ENCODE peak calls at places on chromosomes 4 and X, in four cellular contexts. One of them, this sample, is unnamed.

GRCh38 chr4:142475663-142476062 is 370.4 kb downstream of the INPP4B start:
- DNase-seq in GM13977: no peak
- DNase-seq in ovary: no peak
- DNase-seq in right lobe of liver: no peak
- DNase-seq in this sample: no peak

GRCh38 chr4:123930971-123931370 is 534.4 kb downstream of the SPRY1 start:
- DNase-seq in GM13977: no peak
- DNase-seq in ovary: no peak
- DNase-seq in right lobe of liver: no peak
- DNase-seq in this sample: no peak

GRCh38 chr4:158450741-158451140 is 70.9 kb upstream of the RXFP1 start:
- DNase-seq in GM13977: no peak
- DNase-seq in ovary: no peak
- DNase-seq in right lobe of liver: no peak
- DNase-seq in this sample: no peak

GRCh38 chr4:169136796-169137554 is 126.9 kb upstream of the CBR4 start:
- DNase-seq in GM13977: no peak
- DNase-seq in ovary: no peak
- DNase-seq in right lobe of liver: no peak
- DNase-seq in this sample: no peak

GRCh38 chrX:50838820-50839600 is 25.0 kb upstream of the SHROOM4 start:
- DNase-seq in GM13977: no peak
- DNase-seq in ovary: no peak
- DNase-seq in right lobe of liver: no peak
- DNase-seq in this sample: no peak

GRCh38 chr4:114727426-114727825 is 128.8 kb downstream of the UGT8 start:
- DNase-seq in GM13977: no peak
- DNase-seq in ovary: no peak
- DNase-seq in right lobe of liver: no peak
- DNase-seq in this sample: no peak

GRCh38 chr4:78644744-78645330 is 93.3 kb downstream of the ANXA3 start:
- DNase-seq in GM13977: peak; percentile 61
- DNase-seq in ovary: peak; percentile 35
- DNase-seq in right lobe of liver: no peak
- DNase-seq in this sample: peak; percentile 20

GRCh38 chr4:94406668-94407437 is 44.9 kb upstream of the PDLIM5 start:
- DNase-seq in GM13977: peak; percentile 28
- DNase-seq in ovary: peak; percentile 75
- DNase-seq in right lobe of liver: peak; percentile 64
- DNase-seq in this sample: peak; percentile 65

GRCh38 chr4:54093609-54094240 is 6.2 kb upstream of the GSX2 start:
- DNase-seq in GM13977: peak; percentile 23
- DNase-seq in ovary: no peak
- DNase-seq in right lobe of liver: no peak
- DNase-seq in this sample: no peak

GRCh38 chr4:1839306-1839705 is 16.6 kb downstream of the LETM1 start:
- DNase-seq in GM13977: no peak
- DNase-seq in ovary: no peak
- DNase-seq in right lobe of liver: no peak
- DNase-seq in this sample: no peak

GRCh38 chrX:23385242-23385641 is 50.6 kb downstream of the PTCHD1 start:
- DNase-seq in GM13977: no peak
- DNase-seq in ovary: no peak
- DNase-seq in right lobe of liver: no peak
- DNase-seq in this sample: no peak

GRCh38 chr4:31169851-31170250 is 449.7 kb downstream of the PCDH7 start:
- DNase-seq in GM13977: no peak
- DNase-seq in ovary: no peak
- DNase-seq in right lobe of liver: no peak
- DNase-seq in this sample: no peak

GRCh38 chr4:176844448-176844847 is 51.7 kb upstream of the VEGFC start:
- DNase-seq in GM13977: no peak
- DNase-seq in ovary: no peak
- DNase-seq in right lobe of liver: no peak
- DNase-seq in this sample: no peak

GRCh38 chr4:15706646-15707362 is 3.9 kb downstream of the BST1 start:
- DNase-seq in GM13977: no peak
- DNase-seq in ovary: no peak
- DNase-seq in right lobe of liver: no peak
- DNase-seq in this sample: no peak

GRCh38 chr4:153788064-153788418 is 842 bp downstream of the SFRP2 start:
- DNase-seq in GM13977: no peak
- DNase-seq in ovary: no peak
- DNase-seq in right lobe of liver: no peak
- DNase-seq in this sample: no peak

GRCh38 chr4:122758033-122758432 is 25.5 kb downstream of the BBS12 start:
- DNase-seq in GM13977: peak; percentile 22
- DNase-seq in ovary: no peak
- DNase-seq in right lobe of liver: no peak
- DNase-seq in this sample: no peak

GRCh38 chrX:78327370-78328048 is at the start of gene CYSLTR1:
- DNase-seq in GM13977: no peak
- DNase-seq in ovary: no peak
- DNase-seq in right lobe of liver: no peak
- DNase-seq in this sample: no peak

GRCh38 chr4:8218371-8219050 is 19.4 kb downstream of the SH3TC1 start:
- DNase-seq in GM13977: no peak
- DNase-seq in ovary: no peak
- DNase-seq in right lobe of liver: no peak
- DNase-seq in this sample: no peak

GRCh38 chrX:46125139-46125538 is 420.1 kb downstream of the ZNF674 start:
- DNase-seq in GM13977: no peak
- DNase-seq in ovary: no peak
- DNase-seq in right lobe of liver: no peak
- DNase-seq in this sample: no peak

GRCh38 chr4:128220286-128221235 is 67.1 kb downstream of the PGRMC2 start:
- DNase-seq in GM13977: peak; percentile 42
- DNase-seq in ovary: no peak
- DNase-seq in right lobe of liver: no peak
- DNase-seq in this sample: no peak

GRCh38 chrX:112946227-112946626 is 105.6 kb upstream of the AMOT start:
- DNase-seq in GM13977: no peak
- DNase-seq in ovary: no peak
- DNase-seq in right lobe of liver: no peak
- DNase-seq in this sample: no peak

GRCh38 chr4:17347445-17347844 is 164.4 kb downstream of the QDPR start:
- DNase-seq in GM13977: peak; percentile 49
- DNase-seq in ovary: no peak
- DNase-seq in right lobe of liver: no peak
- DNase-seq in this sample: peak; percentile 14

DNA sequence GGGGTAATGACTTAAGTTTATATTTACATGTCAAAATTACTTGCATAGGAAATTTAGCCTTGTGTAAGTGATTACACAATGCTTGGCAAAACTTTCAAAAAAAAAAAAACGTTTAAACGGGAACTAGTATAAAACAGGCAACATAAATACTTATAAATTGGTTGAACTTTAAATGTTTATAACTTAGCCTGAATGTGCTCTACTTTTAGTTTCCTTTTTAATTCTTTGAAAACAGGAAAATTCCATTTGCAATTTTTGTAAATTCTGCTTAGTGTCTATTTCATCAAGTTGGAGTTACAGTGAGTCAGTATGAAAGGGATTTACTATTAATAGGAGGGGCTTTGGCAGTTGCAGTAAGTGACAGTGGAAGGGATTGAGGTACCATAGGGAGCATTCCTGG is 2.6 kb downstream of the STAG2 start:
- DNase-seq in GM13977: no peak
- DNase-seq in ovary: no peak
- DNase-seq in right lobe of liver: no peak
- DNase-seq in this sample: no peak
- TF ChIP-seq CTCF in GM13977: no peak
- TF ChIP-seq CTCF in ovary: no peak
- TF ChIP-seq CTCF in right lobe of liver: no peak
- TF ChIP-seq CTCF in this sample: no peak

GRCh38 chr4:118077767-118078105 is 43.5 kb downstream of the NDST3 start:
- DNase-seq in GM13977: no peak
- DNase-seq in ovary: no peak
- DNase-seq in right lobe of liver: no peak
- DNase-seq in this sample: no peak

GRCh38 chr4:118082182-118082581 is 47.9 kb downstream of the NDST3 start:
- DNase-seq in GM13977: no peak
- DNase-seq in ovary: no peak
- DNase-seq in right lobe of liver: no peak
- DNase-seq in this sample: no peak

GRCh38 chr4:118076958-118077766 is 42.9 kb downstream of the NDST3 start:
- DNase-seq in GM13977: peak; percentile 6
- DNase-seq in ovary: no peak
- DNase-seq in right lobe of liver: peak; percentile 31
- DNase-seq in this sample: no peak
- TF ChIP-seq CTCF in GM13977: peak; percentile 63
- TF ChIP-seq CTCF in ovary: no peak
- TF ChIP-seq CTCF in right lobe of liver: peak; percentile 38
- TF ChIP-seq CTCF in this sample: peak; percentile 47

DNA sequence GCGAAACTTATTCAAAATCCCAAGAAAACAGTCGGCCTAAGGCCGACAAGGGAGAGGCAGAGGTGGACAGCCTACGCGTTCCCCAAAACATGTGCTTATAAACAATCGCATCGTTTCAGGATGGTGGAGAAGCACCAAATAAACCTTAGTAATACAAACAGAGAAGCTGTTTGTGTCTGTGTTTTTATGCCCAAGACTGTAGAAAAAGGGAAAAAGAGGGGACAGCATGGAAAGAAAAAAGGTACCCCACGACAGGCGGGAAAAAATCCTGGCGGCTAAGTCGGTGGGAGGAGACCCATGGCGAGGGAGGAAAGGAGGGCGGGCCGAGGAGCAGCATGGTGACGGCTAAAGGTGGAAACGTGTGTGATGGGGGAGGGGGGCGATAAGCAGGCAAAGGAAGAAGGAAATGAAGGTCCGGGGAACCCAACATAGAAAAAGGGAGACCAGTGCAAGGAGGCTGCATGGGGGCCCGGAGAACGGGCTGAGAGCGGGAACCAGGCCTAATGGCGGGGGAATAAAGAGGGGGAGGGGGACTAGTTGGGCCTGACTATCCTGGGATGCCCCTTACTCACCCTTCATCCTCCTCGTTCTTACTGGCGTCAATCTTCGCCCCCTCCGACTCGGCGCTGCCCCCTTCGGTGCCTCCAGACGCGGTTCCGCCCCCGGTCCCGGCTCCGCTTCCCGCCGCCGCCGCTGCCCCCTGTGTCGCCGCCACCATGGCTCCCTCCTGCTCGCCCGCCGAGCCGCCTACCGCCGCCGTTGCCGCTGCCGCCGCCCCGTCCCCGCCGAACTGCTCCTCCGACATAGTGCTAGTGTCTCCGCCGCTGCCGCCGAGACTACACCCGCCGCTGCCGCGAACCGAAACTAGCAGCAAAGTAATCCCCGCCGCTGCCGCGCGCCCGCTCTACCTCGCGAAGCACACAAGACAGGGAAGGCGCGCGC is 646 bp downstream of the HNRNPD start:
- DNase-seq in GM13977: peak; percentile 59
- DNase-seq in ovary: peak; percentile 74
- DNase-seq in right lobe of liver: peak; percentile 83
- DNase-seq in this sample: peak; percentile 65
- TF ChIP-seq CTCF in GM13977: no peak
- TF ChIP-seq CTCF in ovary: no peak
- TF ChIP-seq CTCF in right lobe of liver: no peak
- TF ChIP-seq CTCF in this sample: no peak

GRCh38 chrX:120311632-120312000 is 355 bp upstream of the TMEM255A start:
- DNase-seq in GM13977: no peak
- DNase-seq in ovary: no peak
- DNase-seq in right lobe of liver: no peak
- DNase-seq in this sample: no peak

GRCh38 chrX:120309873-120310730 is 1.2 kb downstream of the TMEM255A start:
- DNase-seq in GM13977: no peak
- DNase-seq in ovary: peak; percentile 44
- DNase-seq in right lobe of liver: no peak
- DNase-seq in this sample: no peak

GRCh38 chrX:120308558-120308957 is 2.7 kb downstream of the TMEM255A start:
- DNase-seq in GM13977: no peak
- DNase-seq in ovary: peak; percentile 47
- DNase-seq in right lobe of liver: no peak
- DNase-seq in this sample: no peak

GRCh38 chrX:120310861-120311631 is at the start of gene TMEM255A:
- DNase-seq in GM13977: no peak
- DNase-seq in ovary: peak; percentile 68
- DNase-seq in right lobe of liver: no peak
- DNase-seq in this sample: no peak

GRCh38 chrX:120308959-120309872 is 2.0 kb downstream of the TMEM255A start:
- DNase-seq in GM13977: peak; percentile 58
- DNase-seq in ovary: peak; percentile 83
- DNase-seq in right lobe of liver: peak; percentile 72
- DNase-seq in this sample: no peak
- TF ChIP-seq CTCF in GM13977: peak; percentile 65
- TF ChIP-seq CTCF in ovary: peak; percentile 32
- TF ChIP-seq CTCF in right lobe of liver: peak; percentile 21
- TF ChIP-seq CTCF in this sample: peak; percentile 56

GRCh38 chr4:38179690-38180299 is 219.6 kb downstream of the PTTG2 start:
- DNase-seq in GM13977: peak; percentile 73
- DNase-seq in ovary: peak; percentile 65
- DNase-seq in right lobe of liver: peak; percentile 73
- DNase-seq in this sample: peak; percentile 73

GRCh38 chr4:38177792-38178665 is 217.8 kb downstream of the PTTG2 start:
- DNase-seq in GM13977: no peak
- DNase-seq in ovary: peak; percentile 59
- DNase-seq in right lobe of liver: peak; percentile 83
- DNase-seq in this sample: no peak

GRCh38 chr4:38178666-38178995 is 218.4 kb downstream of the PTTG2 start:
- DNase-seq in GM13977: peak; percentile 36
- DNase-seq in ovary: no peak
- DNase-seq in right lobe of liver: no peak
- DNase-seq in this sample: no peak

GRCh38 chr4:38182334-38182998 is 222.3 kb downstream of the PTTG2 start:
- DNase-seq in GM13977: no peak
- DNase-seq in ovary: no peak
- DNase-seq in right lobe of liver: no peak
- DNase-seq in this sample: no peak

DNA sequence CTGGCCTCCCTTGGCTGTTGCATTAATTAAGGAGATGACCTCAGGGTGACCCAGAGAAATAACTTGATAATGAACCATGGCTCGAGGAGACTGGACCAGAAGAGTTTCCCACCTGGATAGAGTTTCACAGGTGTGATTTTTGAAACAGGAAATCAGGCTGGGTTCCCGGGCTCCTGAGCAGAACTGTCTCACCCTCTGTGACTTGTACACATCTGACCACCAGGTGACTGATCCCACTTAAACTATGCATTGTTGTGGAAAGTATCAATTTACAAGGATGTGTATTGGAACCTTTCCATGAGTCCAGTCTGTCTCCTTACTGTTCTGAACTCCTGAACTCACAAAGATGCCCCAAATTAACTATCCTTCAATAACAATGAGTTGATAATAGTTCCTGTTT is 220.3 kb downstream of the PTTG2 start:
- DNase-seq in GM13977: no peak
- DNase-seq in ovary: no peak
- DNase-seq in right lobe of liver: no peak
- DNase-seq in this sample: no peak
- TF ChIP-seq CTCF in GM13977: no peak
- TF ChIP-seq CTCF in ovary: no peak
- TF ChIP-seq CTCF in right lobe of liver: no peak
- TF ChIP-seq CTCF in this sample: no peak

DNA sequence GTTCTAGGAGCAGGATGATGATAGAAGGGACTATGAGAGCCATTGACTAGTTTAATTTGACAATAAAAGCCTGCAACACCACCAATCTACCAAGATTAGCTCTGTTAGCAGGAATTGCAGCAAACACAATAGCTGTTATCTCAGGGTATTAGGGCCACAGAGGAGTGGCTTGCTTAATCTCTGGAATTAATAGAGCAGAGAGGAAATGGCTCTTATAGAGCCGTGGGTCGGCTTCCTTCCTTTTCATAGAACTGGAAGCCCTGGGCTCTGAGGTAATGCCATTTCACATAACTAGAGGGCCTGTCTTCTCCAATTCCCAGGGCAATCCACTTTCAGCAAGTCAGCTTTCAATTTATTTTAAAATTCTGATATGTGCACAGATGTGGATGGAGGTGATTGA is 83.0 kb downstream of the MAMLD1 start:
- DNase-seq in GM13977: no peak
- DNase-seq in ovary: no peak
- DNase-seq in right lobe of liver: no peak
- DNase-seq in this sample: no peak
- TF ChIP-seq CTCF in GM13977: no peak
- TF ChIP-seq CTCF in ovary: no peak
- TF ChIP-seq CTCF in right lobe of liver: no peak
- TF ChIP-seq CTCF in this sample: no peak

This sample was measured in neural crest cell.